ENCODE peak calls at places on chromosomes 16 and 17, in four cellular contexts. C is GM12878, D is K562, V is HepG2. M is an unnamed sample.

GRCh38 chr16:50560903-50561863 is 13.0 kb downstream of the NKD1 start:
- DNase-seq in C (no peak), D (no peak), V (peak; percentile 61), M (no peak)

GRCh38 chr17:48503747-48504146 is 27.1 kb downstream of the HOXB1 start:
- DNase-seq in C (no peak), D (no peak), V (no peak), M (no peak)

GRCh38 chr17:75720656-75721462 is at the start of gene ITGB4:
- DNase-seq in C (no peak), D (peak; percentile 40), V (peak; percentile 39), M (peak; percentile 36)

GRCh38 chr17:45146166-45146565 is 2.1 kb upstream of the HEXIM1 start:
- DNase-seq in C (no peak), D (no peak), V (no peak), M (no peak)

GRCh38 chr16:76539609-76540008 is 262.4 kb downstream of the CNTNAP4 start:
- DNase-seq in C (no peak), D (no peak), V (no peak), M (no peak)

GRCh38 chr17:62892870-62893338 is 73.1 kb upstream of the TANC2 start:
- DNase-seq in C (no peak), D (no peak), V (peak; percentile 20), M (no peak)

GRCh38 chr16:58563235-58563634 is 47.9 kb downstream of the SETD6 start:
- DNase-seq in C (no peak), D (no peak), V (no peak), M (no peak)

GRCh38 chr17:43219746-43220380 is 8.2 kb downstream of the TMEM106A start:
- DNase-seq in C (no peak), D (no peak), V (no peak), M (no peak)

GRCh38 chr17:189444-189843 is 8.0 kb upstream of the DOC2B start:
- DNase-seq in C (peak; percentile 28), D (no peak), V (no peak), M (no peak)

DNA sequence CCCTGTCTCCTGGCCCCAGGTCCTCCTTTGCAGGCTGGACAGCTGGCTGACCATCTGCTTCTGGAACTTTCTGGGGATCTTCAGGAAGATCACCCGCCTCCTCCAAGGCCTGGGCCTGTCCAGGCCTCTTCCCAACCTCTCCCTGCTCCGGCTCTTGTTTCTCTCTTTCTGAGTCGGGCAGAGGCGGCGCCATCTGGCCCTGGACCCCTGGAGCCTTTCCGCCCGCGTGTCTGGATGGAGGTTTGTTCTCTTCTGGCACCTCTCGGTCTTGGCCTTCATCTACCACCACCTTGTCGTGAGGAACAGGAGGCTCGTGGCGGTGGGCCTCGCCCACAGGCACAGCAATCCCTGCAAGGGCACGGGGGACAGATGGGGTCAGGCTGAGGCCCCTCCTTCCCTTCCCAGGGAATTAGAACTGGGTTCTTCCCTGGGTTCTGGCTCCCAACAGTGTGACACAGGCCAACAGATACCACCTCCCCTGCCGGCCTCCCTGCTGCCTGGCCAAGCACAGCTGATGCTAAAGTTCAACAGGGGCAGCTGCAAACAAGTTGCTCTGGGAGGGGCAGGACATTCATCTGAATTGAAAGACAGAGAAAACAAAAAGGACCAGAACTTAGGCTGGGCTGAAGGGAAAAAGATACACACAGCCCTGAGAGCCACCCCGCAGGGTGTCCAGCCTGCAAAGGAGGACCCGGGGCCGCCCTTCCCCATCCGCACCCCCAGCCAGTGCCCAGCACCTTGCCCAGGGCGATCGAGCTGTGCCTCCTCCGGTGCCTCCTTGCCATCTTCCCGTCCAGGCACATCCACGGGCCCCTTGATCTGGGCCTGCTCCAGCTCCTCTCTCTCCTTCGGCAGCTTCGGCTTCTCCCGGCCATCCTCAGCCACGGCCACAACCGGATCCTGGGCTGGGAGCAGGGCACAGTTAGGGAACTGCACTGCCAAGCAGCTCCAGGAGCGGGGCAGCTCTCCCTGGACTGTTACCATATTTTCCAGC is 13.5 kb downstream of the NDUFAF8 start:
- DNase-seq in C (no peak), D (no peak), V (peak; percentile 68), M (no peak)
- TF ChIP-seq TARDBP in C (no peak), D (no peak), V (peak; percentile 37), M (no peak)

DNA sequence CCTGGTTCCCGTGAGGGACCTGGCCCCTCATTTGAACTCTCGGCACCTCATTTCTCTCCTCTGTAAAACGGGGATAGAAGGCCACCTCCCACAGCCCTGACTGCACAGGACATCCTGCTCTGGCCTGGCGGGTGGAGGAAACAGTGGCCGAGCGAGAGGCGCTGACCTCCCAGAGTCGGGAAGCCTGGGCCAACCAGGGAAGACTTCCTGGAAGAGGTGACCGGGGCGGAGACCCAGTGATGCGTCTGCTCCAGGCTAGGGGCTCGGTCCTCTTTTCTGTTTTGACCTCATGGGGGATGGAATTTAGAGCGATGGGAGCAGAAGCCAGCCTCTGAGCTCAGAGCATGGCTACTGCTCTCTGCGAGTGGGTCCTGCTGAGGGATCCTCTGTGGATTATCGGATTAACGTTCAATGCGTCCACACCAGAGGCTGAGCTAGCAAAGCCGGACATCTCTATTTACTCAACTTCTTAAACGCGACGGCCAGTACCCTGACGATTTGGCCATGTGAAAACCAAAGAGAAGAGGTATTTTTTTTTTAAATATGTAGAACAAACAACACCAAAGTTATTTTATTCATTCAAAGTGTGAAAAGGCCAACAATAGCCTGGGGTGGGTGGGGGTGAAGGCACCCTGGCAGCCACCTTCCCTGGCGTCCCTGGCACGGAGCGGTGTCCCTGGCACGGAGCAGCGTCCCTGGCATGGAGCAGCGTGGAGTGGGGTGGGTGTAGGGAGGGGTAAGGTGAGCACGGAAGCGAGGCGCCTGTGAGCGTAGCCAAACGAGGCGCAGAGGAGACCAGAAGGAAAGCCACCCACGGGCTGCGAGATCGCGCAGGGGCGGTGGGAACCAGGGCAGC is 9.2 kb upstream of the MSLN start:
- DNase-seq in C (no peak), D (no peak), V (no peak), M (no peak)
- TF ChIP-seq FOXK2 in C (no peak), D (no peak), V (no peak), M (no peak)

DNA sequence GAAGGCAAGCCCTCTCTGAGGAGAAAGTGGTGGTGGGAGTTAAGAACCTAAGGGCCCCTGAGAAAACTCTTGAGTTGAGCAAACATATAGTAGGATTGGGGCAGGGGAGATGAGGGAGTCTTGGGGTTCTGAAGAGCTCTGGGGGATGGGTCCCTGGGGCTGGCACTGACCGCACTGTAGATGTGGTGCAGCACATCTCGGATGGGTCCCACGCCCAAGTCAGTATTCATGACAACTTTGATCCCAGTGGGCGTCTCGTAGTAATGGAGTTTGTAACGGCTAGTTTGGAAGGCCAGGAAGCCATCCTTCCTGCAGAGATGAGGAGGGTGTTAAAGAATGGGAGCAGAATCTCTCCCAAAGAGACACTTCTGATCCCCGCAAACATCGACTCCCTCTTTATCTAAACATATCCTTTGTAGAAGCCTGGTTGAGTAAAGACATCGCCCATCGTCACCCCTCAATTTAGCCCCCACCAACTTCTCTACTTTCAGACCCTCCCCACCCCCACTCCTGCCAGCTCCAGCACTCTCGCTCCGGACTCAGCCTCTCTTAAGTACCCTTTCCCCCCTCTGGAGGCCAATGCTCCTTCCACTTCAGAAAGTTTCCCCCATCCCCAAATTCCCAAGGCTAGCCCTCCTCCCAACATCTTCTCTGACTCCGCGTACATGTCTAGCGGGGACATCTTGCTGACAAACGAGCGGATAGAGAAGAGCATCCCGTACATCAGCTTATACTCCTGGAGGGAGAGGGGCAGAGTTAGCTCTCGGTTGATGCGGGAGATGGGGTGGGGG is 710 bp downstream of the TRAPPC1 start:
- DNase-seq in C (no peak), D (no peak), V (no peak), M (no peak)
- TF ChIP-seq TARDBP in C (no peak), D (no peak), V (no peak), M (no peak)

GRCh38 chr17:73313526-73314127 is 1.8 kb upstream of the CDC42EP4 start:
- DNase-seq in C (no peak), D (no peak), V (no peak), M (no peak)

GRCh38 chr17:73308017-73308823 is 3.6 kb downstream of the CDC42EP4 start:
- DNase-seq in C (no peak), D (peak; percentile 95), V (peak; percentile 91), M (no peak)

GRCh38 chr17:73309727-73310555 is 1.9 kb downstream of the CDC42EP4 start:
- DNase-seq in C (no peak), D (peak; percentile 85), V (no peak), M (no peak)

GRCh38 chr17:73311781-73312641 is at the start of gene CDC42EP4:
- DNase-seq in C (no peak), D (peak; percentile 93), V (peak; percentile 90), M (peak; percentile 93)

DNA sequence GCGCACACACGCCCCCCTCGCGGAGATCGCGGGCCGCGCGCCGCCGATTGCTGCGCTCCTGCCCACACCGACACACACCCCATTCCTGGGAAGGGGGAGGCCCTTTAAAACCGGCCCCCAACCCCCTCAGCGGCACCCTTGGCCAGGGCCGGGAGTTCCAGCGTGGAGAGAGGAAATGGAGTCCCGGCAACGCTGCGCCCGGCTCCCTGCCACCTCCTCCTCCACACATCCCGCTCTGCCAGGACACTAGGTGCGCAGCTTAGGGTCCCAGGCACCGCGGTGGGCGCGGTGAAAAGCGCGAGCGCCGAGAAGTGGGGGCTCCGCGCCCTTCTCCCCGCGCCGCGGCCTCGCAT is 397 bp downstream of the CDC42EP4 start:
- DNase-seq in C (no peak), D (no peak), V (no peak), M (no peak)
- TF ChIP-seq FOXK2 in C (no peak), D (no peak), V (no peak), M (no peak)

GRCh38 chr16:88468289-88469129 is 15.4 kb downstream of the ZFPM1 start:
- DNase-seq in C (no peak), D (peak; percentile 92), V (peak; percentile 67), M (peak; percentile 66)

GRCh38 chr16:88467433-88468051 is 14.5 kb downstream of the ZFPM1 start:
- DNase-seq in C (no peak), D (peak; percentile 47), V (no peak), M (no peak)

GRCh38 chr16:88465387-88465983 is 12.4 kb downstream of the ZFPM1 start:
- DNase-seq in C (no peak), D (no peak), V (no peak), M (no peak)

GRCh38 chr16:88466175-88466862 is 13.2 kb downstream of the ZFPM1 start:
- DNase-seq in C (no peak), D (no peak), V (no peak), M (no peak)

GRCh38 chr16:88466949-88467348 is 13.9 kb downstream of the ZFPM1 start:
- DNase-seq in C (no peak), D (no peak), V (no peak), M (no peak)
- TF ChIP-seq TARDBP in C (no peak), D (no peak), V (no peak), M (no peak)

GRCh38 chr17:82330322-82331239 is 3.0 kb downstream of the SECTM1 start:
- DNase-seq in C (no peak), D (no peak), V (peak; percentile 85), M (no peak)
- TF ChIP-seq FOXK2 in C (no peak), D (no peak), V (no peak), M (no peak)

DNA sequence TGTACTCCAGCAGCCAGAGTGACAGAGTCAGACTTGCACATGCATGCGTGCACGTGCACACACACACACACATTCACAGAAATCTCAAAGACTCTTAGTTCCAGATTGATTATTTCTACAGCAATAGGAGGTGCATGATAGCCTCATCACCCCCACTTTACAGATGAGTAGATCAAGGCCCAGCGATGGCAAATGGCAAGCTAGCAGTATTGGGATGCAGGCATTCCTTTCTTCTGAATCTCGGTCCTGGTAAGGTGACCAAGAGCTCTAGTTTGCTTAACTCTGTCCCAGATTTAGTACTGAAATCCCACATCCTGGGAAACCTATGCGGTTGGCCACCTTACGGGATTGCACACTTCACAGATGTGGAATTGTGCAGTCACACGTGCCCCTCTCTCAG is 38.6 kb downstream of the ITGAM start:
- DNase-seq in C (no peak), D (no peak), V (no peak), M (no peak)
- TF ChIP-seq TARDBP in C (no peak), D (no peak), V (no peak), M (no peak)

GRCh38 chr17:81039854-81040758 is 5.2 kb downstream of the BAIAP2 start:
- DNase-seq in C (no peak), D (peak; percentile 59), V (no peak), M (no peak)
- TF ChIP-seq FOXK2 in C (no peak), D (no peak), V (no peak), M (no peak)

M was measured in HEK293T.